ENCODE peak calls at places on chromosome 16, in eight cellular contexts. F is activated B cell treated with CpG ODN at 0.5 μM for 24 hours, R is glutamatergic neuron, U is A549, A is lower leg skin, M is ovary, I is IMR-90, N is colonic mucosa. Q is an unnamed sample.

GRCh38 chr16:27402569-27402963 is 592 bp downstream of the IL21R start:
- DNase-seq in F (no peak), R (no peak), U (no peak), A (no peak), M (no peak), I (no peak), N (no peak), Q (no peak)

GRCh38 chr16:24332178-24332577 is 76.0 kb downstream of the CACNG3 start:
- DNase-seq in F (no peak), R (no peak), U (no peak), A (no peak), M (no peak), I (no peak), N (no peak), Q (no peak)

GRCh38 chr16:87002717-87003413 is 314.3 kb downstream of the C16orf95 start:
- DNase-seq in F (no peak), R (no peak), U (no peak), A (no peak), M (no peak), I (peak; percentile 70), N (no peak), Q (no peak)

GRCh38 chr16:89115216-89115949 is 21.7 kb downstream of the ACSF3 start:
- DNase-seq in F (peak; percentile 64), R (peak; percentile 13), U (no peak), A (peak; percentile 73), M (no peak), I (no peak), N (peak; percentile 67), Q (no peak)

GRCh38 chr16:67177743-67178699 is 5.7 kb downstream of the MATCAP1 start:
- DNase-seq in F (no peak), R (peak; percentile 73), U (peak; percentile 57), A (no peak), M (peak; percentile 60), I (peak; percentile 40), N (peak; percentile 86), Q (no peak)

GRCh38 chr16:71853413-71853812 is 7.6 kb downstream of the ATXN1L start:
- DNase-seq in F (no peak), R (no peak), U (no peak), A (no peak), M (no peak), I (no peak), N (no peak), Q (no peak)

GRCh38 chr16:55989569-55989907 is 114.4 kb upstream of the CES5A start:
- DNase-seq in F (no peak), R (no peak), U (no peak), A (no peak), M (no peak), I (no peak), N (no peak), Q (no peak)

GRCh38 chr16:23962001-23962400 is 126.2 kb downstream of the PRKCB start:
- DNase-seq in F (no peak), R (no peak), U (no peak), A (no peak), M (no peak), I (no peak), N (no peak), Q (no peak)

GRCh38 chr16:5460701-5461100 is 363.1 kb upstream of the EEF2KMT start:
- DNase-seq in F (no peak), R (no peak), U (no peak), A (no peak), M (no peak), I (no peak), N (no peak), Q (no peak)

GRCh38 chr16:79980650-79981521 is 380.3 kb upstream of the MAF start:
- DNase-seq in F (no peak), R (no peak), U (no peak), A (no peak), M (no peak), I (no peak), N (no peak), Q (no peak)

GRCh38 chr16:73232555-73233422 is 184.9 kb upstream of the ZFHX3 start:
- DNase-seq in F (no peak), R (no peak), U (peak; percentile 56), A (no peak), M (peak; percentile 77), I (peak; percentile 100), N (no peak), Q (no peak)

GRCh38 chr16:527015-527903 is at the start of gene CAPN15:
- DNase-seq in F (peak; percentile 91), R (peak; percentile 93), U (peak; percentile 61), A (peak; percentile 67), M (peak; percentile 90), I (peak; percentile 79), N (peak; percentile 85), Q (peak; percentile 93)

GRCh38 chr16:528111-529011 is 849 bp downstream of the CAPN15 start:
- DNase-seq in F (peak; percentile 35), R (peak; percentile 51), U (no peak), A (peak; percentile 55), M (peak; percentile 52), I (peak; percentile 61), N (peak; percentile 85), Q (no peak)

GRCh38 chr16:529012-529575 is 1.6 kb downstream of the CAPN15 start:
- DNase-seq in F (no peak), R (no peak), U (no peak), A (no peak), M (no peak), I (no peak), N (no peak), Q (no peak)

GRCh38 chr16:531494-532125 is 4.1 kb downstream of the CAPN15 start:
- DNase-seq in F (no peak), R (no peak), U (no peak), A (no peak), M (no peak), I (no peak), N (no peak), Q (no peak)

GRCh38 chr16:530111-530817 is 2.8 kb downstream of the CAPN15 start:
- DNase-seq in F (no peak), R (no peak), U (no peak), A (no peak), M (no peak), I (no peak), N (no peak), Q (no peak)
- TF ChIP-seq CTCF in F (no peak), R (no peak), U (no peak), A (no peak), M (no peak), I (no peak), N (no peak), Q (no peak)

DNA sequence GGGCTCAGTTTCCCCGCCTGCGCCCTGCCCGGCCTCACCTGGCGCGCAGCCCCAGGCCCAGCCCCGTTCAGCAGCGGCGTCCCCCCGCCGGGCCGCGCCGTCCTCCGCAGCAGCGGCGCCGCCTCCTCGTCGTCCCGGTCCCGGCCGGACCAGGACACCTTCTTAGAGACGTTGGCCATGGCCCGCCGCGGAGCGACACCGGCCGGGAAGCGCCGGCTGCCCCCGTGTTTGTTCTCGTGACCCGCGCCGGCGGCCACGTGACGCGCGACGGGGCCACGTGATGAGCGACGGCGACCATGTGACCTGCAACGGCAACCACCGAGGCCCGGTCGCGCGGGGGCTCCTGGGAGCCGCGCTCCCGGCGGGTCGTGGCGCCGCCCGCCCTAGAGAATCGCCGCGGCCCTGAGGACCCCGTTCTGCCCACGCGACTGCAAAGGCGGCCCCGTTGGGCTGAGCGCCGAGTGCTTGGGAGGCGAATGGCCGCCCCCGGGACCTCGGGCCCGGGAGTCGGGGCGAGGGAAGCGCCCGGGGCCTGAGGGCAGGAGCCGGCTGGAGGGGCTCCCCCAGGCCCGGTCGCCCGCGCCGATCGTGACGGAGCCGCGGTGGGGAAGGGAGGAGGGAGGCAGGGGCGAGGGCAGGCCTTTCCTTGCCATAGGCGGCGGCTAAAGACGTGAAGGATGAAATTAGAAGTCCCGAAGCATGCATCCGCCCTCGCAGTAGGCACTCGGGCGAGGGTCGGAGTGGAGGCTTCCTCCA is at the start of gene CLCN7:
- DNase-seq in F (peak; percentile 91), R (peak; percentile 90), U (peak; percentile 95), A (peak; percentile 90), M (peak; percentile 89), I (peak; percentile 82), N (peak; percentile 93), Q (peak; percentile 93)
- TF ChIP-seq CTCF in F (no peak), R (no peak), U (no peak), A (no peak), M (no peak), I (no peak), N (no peak), Q (no peak)

GRCh38 chr16:70419384-70420327 is 19.2 kb downstream of the ST3GAL2 start:
- DNase-seq in F (no peak), R (no peak), U (no peak), A (no peak), M (no peak), I (no peak), N (no peak), Q (no peak)
- TF ChIP-seq CTCF in F (no peak), R (no peak), U (no peak), A (no peak), M (no peak), I (no peak), N (no peak), Q (no peak)

GRCh38 chr16:50628156-50628802 is 52.8 kb downstream of the SNX20 start:
- DNase-seq in F (no peak), R (no peak), U (no peak), A (no peak), M (no peak), I (no peak), N (no peak), Q (no peak)
- TF ChIP-seq CTCF in F (no peak), R (no peak), U (no peak), A (no peak), M (no peak), I (no peak), N (no peak), Q (no peak)